ENCODE peak calls at places on chromosomes 5 and 9, in nine cellular contexts. One of them, this sample, is unnamed.

GRCh38 chr9:133759146-133759900 is 21.2 kb upstream of the SARDH start:
- DNase-seq in NCI-H1694 treated with DMSO at 0.1 percent for 48 hours: no peak
- DNase-seq in left lung: peak; percentile 63
- DNase-seq in stimulated activated CD8-positive, alpha-beta memory T cell treated with anti-CD3 and anti-CD28 coated beads, Interleukin-15, amount 100 ng/mL, for 1 hour: no peak
- DNase-seq in HCT116: peak; percentile 10
- DNase-seq in amniotic stem cell: no peak
- DNase-seq in hepatocyte: peak; percentile 3
- DNase-seq in putamen: no peak
- DNase-seq in HTR-8/SVneo: no peak
- DNase-seq in this sample: no peak

GRCh38 chr9:76667521-76667957 is 96.7 kb upstream of the PCA3 start:
- DNase-seq in NCI-H1694 treated with DMSO at 0.1 percent for 48 hours: no peak
- DNase-seq in left lung: no peak
- DNase-seq in stimulated activated CD8-positive, alpha-beta memory T cell treated with anti-CD3 and anti-CD28 coated beads, Interleukin-15, amount 100 ng/mL, for 1 hour: no peak
- DNase-seq in HCT116: no peak
- DNase-seq in amniotic stem cell: no peak
- DNase-seq in hepatocyte: no peak
- DNase-seq in putamen: no peak
- DNase-seq in HTR-8/SVneo: peak; percentile 37
- DNase-seq in this sample: no peak

GRCh38 chr9:3240651-3241268 is 285.0 kb downstream of the RFX3 start:
- DNase-seq in NCI-H1694 treated with DMSO at 0.1 percent for 48 hours: peak; percentile 46
- DNase-seq in left lung: no peak
- DNase-seq in stimulated activated CD8-positive, alpha-beta memory T cell treated with anti-CD3 and anti-CD28 coated beads, Interleukin-15, amount 100 ng/mL, for 1 hour: peak; percentile 32
- DNase-seq in HCT116: peak; percentile 65
- DNase-seq in amniotic stem cell: peak; percentile 16
- DNase-seq in hepatocyte: peak; percentile 67
- DNase-seq in putamen: peak; percentile 47
- DNase-seq in HTR-8/SVneo: peak; percentile 46
- DNase-seq in this sample: no peak

GRCh38 chr9:16725066-16725465 is 145.4 kb downstream of the BNC2 start:
- DNase-seq in NCI-H1694 treated with DMSO at 0.1 percent for 48 hours: no peak
- DNase-seq in left lung: no peak
- DNase-seq in stimulated activated CD8-positive, alpha-beta memory T cell treated with anti-CD3 and anti-CD28 coated beads, Interleukin-15, amount 100 ng/mL, for 1 hour: no peak
- DNase-seq in HCT116: no peak
- DNase-seq in amniotic stem cell: no peak
- DNase-seq in hepatocyte: no peak
- DNase-seq in putamen: no peak
- DNase-seq in HTR-8/SVneo: no peak
- DNase-seq in this sample: no peak

GRCh38 chr9:18626046-18626698 is 152.2 kb downstream of the ADAMTSL1 start:
- DNase-seq in NCI-H1694 treated with DMSO at 0.1 percent for 48 hours: no peak
- DNase-seq in left lung: no peak
- DNase-seq in stimulated activated CD8-positive, alpha-beta memory T cell treated with anti-CD3 and anti-CD28 coated beads, Interleukin-15, amount 100 ng/mL, for 1 hour: no peak
- DNase-seq in HCT116: no peak
- DNase-seq in amniotic stem cell: no peak
- DNase-seq in hepatocyte: no peak
- DNase-seq in putamen: no peak
- DNase-seq in HTR-8/SVneo: no peak
- DNase-seq in this sample: no peak

GRCh38 chr9:20205821-20206220 is 416.5 kb downstream of the MLLT3 start:
- DNase-seq in NCI-H1694 treated with DMSO at 0.1 percent for 48 hours: no peak
- DNase-seq in left lung: no peak
- DNase-seq in stimulated activated CD8-positive, alpha-beta memory T cell treated with anti-CD3 and anti-CD28 coated beads, Interleukin-15, amount 100 ng/mL, for 1 hour: no peak
- DNase-seq in HCT116: no peak
- DNase-seq in amniotic stem cell: no peak
- DNase-seq in hepatocyte: no peak
- DNase-seq in putamen: no peak
- DNase-seq in HTR-8/SVneo: no peak
- DNase-seq in this sample: no peak

GRCh38 chr9:31140316-31140715 is 1244.1 kb upstream of the ACO1 start:
- DNase-seq in NCI-H1694 treated with DMSO at 0.1 percent for 48 hours: peak; percentile 18
- DNase-seq in left lung: no peak
- DNase-seq in stimulated activated CD8-positive, alpha-beta memory T cell treated with anti-CD3 and anti-CD28 coated beads, Interleukin-15, amount 100 ng/mL, for 1 hour: no peak
- DNase-seq in HCT116: peak; percentile 12
- DNase-seq in amniotic stem cell: no peak
- DNase-seq in hepatocyte: peak; percentile 19
- DNase-seq in putamen: no peak
- DNase-seq in HTR-8/SVneo: no peak
- DNase-seq in this sample: no peak

GRCh38 chr5:7010578-7010977 is 297.3 kb downstream of the TENT4A start:
- DNase-seq in NCI-H1694 treated with DMSO at 0.1 percent for 48 hours: no peak
- DNase-seq in left lung: no peak
- DNase-seq in stimulated activated CD8-positive, alpha-beta memory T cell treated with anti-CD3 and anti-CD28 coated beads, Interleukin-15, amount 100 ng/mL, for 1 hour: no peak
- DNase-seq in HCT116: no peak
- DNase-seq in amniotic stem cell: no peak
- DNase-seq in hepatocyte: peak; percentile 8
- DNase-seq in putamen: no peak
- DNase-seq in HTR-8/SVneo: no peak
- DNase-seq in this sample: no peak